ENCODE peak calls at places on chromosomes 12 and 14, in seven cellular contexts. One of them, this sample, is unnamed.
A peak's percentile ranks its signal among the peaks of the same experiment; 100 is the strongest.

GRCh38 chr14:43406936-43407335 is 1100.1 kb downstream of the FSCB start:
- DNase-seq in stomach: no peak
- DNase-seq in NCI-H2081: no peak
- DNase-seq in activated CD4-positive, alpha-beta T cell treated with anti-CD3 and anti-CD28 coated beads, Interleukin-2, amount 10 ng/mL, durations not matched to agents 7 days and 5 days: no peak
- DNase-seq in renal cortical epithelial cell: no peak
- DNase-seq in cardiac muscle cell: no peak
- DNase-seq in GDM1: no peak
- DNase-seq in this sample: no peak

GRCh38 chr12:30816742-30817465 is 62.2 kb upstream of the CAPRIN2 start:
- DNase-seq in stomach: no peak
- DNase-seq in NCI-H2081: no peak
- DNase-seq in activated CD4-positive, alpha-beta T cell treated with anti-CD3 and anti-CD28 coated beads, Interleukin-2, amount 10 ng/mL, durations not matched to agents 7 days and 5 days: no peak
- DNase-seq in renal cortical epithelial cell: no peak
- DNase-seq in cardiac muscle cell: no peak
- DNase-seq in GDM1: no peak
- DNase-seq in this sample: no peak

GRCh38 chr14:74501135-74501614 is 7.6 kb downstream of the ISCA2 start:
- DNase-seq in stomach: peak; percentile 70
- DNase-seq in NCI-H2081: peak; percentile 55
- DNase-seq in activated CD4-positive, alpha-beta T cell treated with anti-CD3 and anti-CD28 coated beads, Interleukin-2, amount 10 ng/mL, durations not matched to agents 7 days and 5 days: no peak
- DNase-seq in renal cortical epithelial cell: peak; percentile 49
- DNase-seq in cardiac muscle cell: peak; percentile 82
- DNase-seq in GDM1: no peak
- DNase-seq in this sample: no peak

GRCh38 chr12:31590730-31591307 is at the start of gene DENND5B:
- DNase-seq in stomach: peak; percentile 73
- DNase-seq in NCI-H2081: peak; percentile 58
- DNase-seq in activated CD4-positive, alpha-beta T cell treated with anti-CD3 and anti-CD28 coated beads, Interleukin-2, amount 10 ng/mL, durations not matched to agents 7 days and 5 days: peak; percentile 11
- DNase-seq in renal cortical epithelial cell: no peak
- DNase-seq in cardiac muscle cell: peak; percentile 94
- DNase-seq in GDM1: no peak
- DNase-seq in this sample: peak; percentile 17

GRCh38 chr14:99605299-99605961 is 1.4 kb upstream of the CCDC85C start:
- DNase-seq in stomach: peak; percentile 74
- DNase-seq in NCI-H2081: peak; percentile 79
- DNase-seq in activated CD4-positive, alpha-beta T cell treated with anti-CD3 and anti-CD28 coated beads, Interleukin-2, amount 10 ng/mL, durations not matched to agents 7 days and 5 days: peak; percentile 84
- DNase-seq in renal cortical epithelial cell: no peak
- DNase-seq in cardiac muscle cell: peak; percentile 71
- DNase-seq in GDM1: peak; percentile 69
- DNase-seq in this sample: peak; percentile 65

GRCh38 chr14:65238456-65238855 is 136.1 kb upstream of the MAX start:
- DNase-seq in stomach: no peak
- DNase-seq in NCI-H2081: no peak
- DNase-seq in activated CD4-positive, alpha-beta T cell treated with anti-CD3 and anti-CD28 coated beads, Interleukin-2, amount 10 ng/mL, durations not matched to agents 7 days and 5 days: no peak
- DNase-seq in renal cortical epithelial cell: peak; percentile 98
- DNase-seq in cardiac muscle cell: no peak
- DNase-seq in GDM1: no peak
- DNase-seq in this sample: no peak

GRCh38 chr14:81449114-81449513 is 49.0 kb upstream of the STON2 start:
- DNase-seq in stomach: no peak
- DNase-seq in NCI-H2081: no peak
- DNase-seq in activated CD4-positive, alpha-beta T cell treated with anti-CD3 and anti-CD28 coated beads, Interleukin-2, amount 10 ng/mL, durations not matched to agents 7 days and 5 days: no peak
- DNase-seq in renal cortical epithelial cell: no peak
- DNase-seq in cardiac muscle cell: no peak
- DNase-seq in GDM1: no peak
- DNase-seq in this sample: no peak

GRCh38 chr14:105077649-105077995 is 12.4 kb upstream of the GPR132 start:
- DNase-seq in stomach: no peak
- DNase-seq in NCI-H2081: no peak
- DNase-seq in activated CD4-positive, alpha-beta T cell treated with anti-CD3 and anti-CD28 coated beads, Interleukin-2, amount 10 ng/mL, durations not matched to agents 7 days and 5 days: no peak
- DNase-seq in renal cortical epithelial cell: no peak
- DNase-seq in cardiac muscle cell: no peak
- DNase-seq in GDM1: no peak
- DNase-seq in this sample: no peak

GRCh38 chr14:51520087-51520486 is 131.6 kb upstream of the FRMD6 start:
- DNase-seq in stomach: no peak
- DNase-seq in NCI-H2081: no peak
- DNase-seq in activated CD4-positive, alpha-beta T cell treated with anti-CD3 and anti-CD28 coated beads, Interleukin-2, amount 10 ng/mL, durations not matched to agents 7 days and 5 days: no peak
- DNase-seq in renal cortical epithelial cell: no peak
- DNase-seq in cardiac muscle cell: no peak
- DNase-seq in GDM1: no peak
- DNase-seq in this sample: no peak

GRCh38 chr14:93133476-93133875 is 17.8 kb upstream of the ITPK1 start:
- DNase-seq in stomach: no peak
- DNase-seq in NCI-H2081: no peak
- DNase-seq in activated CD4-positive, alpha-beta T cell treated with anti-CD3 and anti-CD28 coated beads, Interleukin-2, amount 10 ng/mL, durations not matched to agents 7 days and 5 days: no peak
- DNase-seq in renal cortical epithelial cell: no peak
- DNase-seq in cardiac muscle cell: no peak
- DNase-seq in GDM1: no peak
- DNase-seq in this sample: no peak

GRCh38 chr12:129839679-129840078 is 64.1 kb downstream of the TMEM132D start:
- DNase-seq in stomach: no peak
- DNase-seq in NCI-H2081: no peak
- DNase-seq in activated CD4-positive, alpha-beta T cell treated with anti-CD3 and anti-CD28 coated beads, Interleukin-2, amount 10 ng/mL, durations not matched to agents 7 days and 5 days: no peak
- DNase-seq in renal cortical epithelial cell: no peak
- DNase-seq in cardiac muscle cell: no peak
- DNase-seq in GDM1: no peak
- DNase-seq in this sample: no peak

GRCh38 chr12:56840922-56841321 is 77.8 kb downstream of the HSD17B6 start:
- DNase-seq in stomach: no peak
- DNase-seq in NCI-H2081: no peak
- DNase-seq in activated CD4-positive, alpha-beta T cell treated with anti-CD3 and anti-CD28 coated beads, Interleukin-2, amount 10 ng/mL, durations not matched to agents 7 days and 5 days: no peak
- DNase-seq in renal cortical epithelial cell: peak; percentile 28
- DNase-seq in cardiac muscle cell: no peak
- DNase-seq in GDM1: no peak
- DNase-seq in this sample: no peak

This sample was measured in activated gamma-delta T cell.